ENCODE peak calls at places on chromosomes 13 and 19, in eight cellular contexts. One of them, this sample, is unnamed.

GRCh38 chr19:49217382-49217781 is 59.8 kb downstream of the TRPM4 start:
- DNase-seq in left ventricle myocardium inferior: peak; percentile 52
- DNase-seq in neural progenitor cell: no peak
- DNase-seq in NCI-H345: no peak
- DNase-seq in NCI-H1092: no peak
- DNase-seq in NCI-H1694: no peak
- DNase-seq in HCEC 1CT: no peak
- DNase-seq in activated CD4-positive, alpha-beta T cell treated with anti-CD3 and anti-CD28 coated beads, Interleukin-2, amount 50 U/mL, for 24 hours: no peak
- DNase-seq in this sample: no peak

GRCh38 chr13:73938375-73939070 is 195.7 kb downstream of the KLF12 start:
- DNase-seq in NCI-H1092: no peak
- DNase-seq in activated CD4-positive, alpha-beta T cell treated with anti-CD3 and anti-CD28 coated beads, Interleukin-2, amount 50 U/mL, for 24 hours: no peak
- DNase-seq in left ventricle myocardium inferior: no peak
- DNase-seq in NCI-H345: no peak
- DNase-seq in HCEC 1CT: peak; percentile 92
- DNase-seq in neural progenitor cell: no peak
- DNase-seq in NCI-H1694: no peak
- DNase-seq in this sample: no peak

GRCh38 chr13:113862766-113863510 is 938 bp downstream of the GAS6 start:
- DNase-seq in neural progenitor cell: peak; percentile 72
- DNase-seq in NCI-H1694: no peak
- DNase-seq in NCI-H345: peak; percentile 50
- DNase-seq in left ventricle myocardium inferior: peak; percentile 68
- DNase-seq in activated CD4-positive, alpha-beta T cell treated with anti-CD3 and anti-CD28 coated beads, Interleukin-2, amount 50 U/mL, for 24 hours: no peak
- DNase-seq in NCI-H1092: no peak
- DNase-seq in HCEC 1CT: peak; percentile 41
- DNase-seq in this sample: no peak

GRCh38 chr19:3959766-3960131 is 11.2 kb downstream of the DAPK3 start:
- DNase-seq in neural progenitor cell: no peak
- DNase-seq in NCI-H1694: no peak
- DNase-seq in NCI-H345: no peak
- DNase-seq in NCI-H1092: no peak
- DNase-seq in left ventricle myocardium inferior: no peak
- DNase-seq in activated CD4-positive, alpha-beta T cell treated with anti-CD3 and anti-CD28 coated beads, Interleukin-2, amount 50 U/mL, for 24 hours: no peak
- DNase-seq in HCEC 1CT: no peak
- DNase-seq in this sample: no peak

GRCh38 chr19:6402834-6403608 is 10.1 kb upstream of the GTF2F1 start:
- DNase-seq in NCI-H1092: no peak
- DNase-seq in HCEC 1CT: no peak
- DNase-seq in NCI-H345: no peak
- DNase-seq in activated CD4-positive, alpha-beta T cell treated with anti-CD3 and anti-CD28 coated beads, Interleukin-2, amount 50 U/mL, for 24 hours: no peak
- DNase-seq in NCI-H1694: no peak
- DNase-seq in left ventricle myocardium inferior: no peak
- DNase-seq in neural progenitor cell: peak; percentile 23
- DNase-seq in this sample: no peak

GRCh38 chr19:38252935-38253691 is 3.1 kb downstream of the PPP1R14A start:
- DNase-seq in left ventricle myocardium inferior: peak; percentile 53
- DNase-seq in HCEC 1CT: no peak
- DNase-seq in NCI-H1092: no peak
- DNase-seq in NCI-H1694: peak; percentile 86
- DNase-seq in NCI-H345: no peak
- DNase-seq in neural progenitor cell: peak; percentile 43
- DNase-seq in activated CD4-positive, alpha-beta T cell treated with anti-CD3 and anti-CD28 coated beads, Interleukin-2, amount 50 U/mL, for 24 hours: no peak
- DNase-seq in this sample: no peak

GRCh38 chr13:45196622-45197021 is 4.2 kb downstream of the KCTD4 start:
- DNase-seq in NCI-H1092: no peak
- DNase-seq in NCI-H1694: no peak
- DNase-seq in left ventricle myocardium inferior: no peak
- DNase-seq in HCEC 1CT: peak; percentile 66
- DNase-seq in activated CD4-positive, alpha-beta T cell treated with anti-CD3 and anti-CD28 coated beads, Interleukin-2, amount 50 U/mL, for 24 hours: no peak
- DNase-seq in NCI-H345: no peak
- DNase-seq in neural progenitor cell: no peak
- DNase-seq in this sample: no peak

GRCh38 chr19:47713046-47714021 is at the start of gene EHD2:
- DNase-seq in neural progenitor cell: peak; percentile 70
- DNase-seq in left ventricle myocardium inferior: peak; percentile 77
- DNase-seq in NCI-H1092: no peak
- DNase-seq in activated CD4-positive, alpha-beta T cell treated with anti-CD3 and anti-CD28 coated beads, Interleukin-2, amount 50 U/mL, for 24 hours: no peak
- DNase-seq in NCI-H345: no peak
- DNase-seq in HCEC 1CT: peak; percentile 71
- DNase-seq in NCI-H1694: peak; percentile 53
- DNase-seq in this sample: no peak

GRCh38 chr13:27359203-27359821 is 65.1 kb upstream of the GTF3A start:
- DNase-seq in HCEC 1CT: peak; percentile 59
- DNase-seq in NCI-H1694: peak; percentile 34
- DNase-seq in NCI-H1092: peak; percentile 34
- DNase-seq in neural progenitor cell: peak; percentile 76
- DNase-seq in activated CD4-positive, alpha-beta T cell treated with anti-CD3 and anti-CD28 coated beads, Interleukin-2, amount 50 U/mL, for 24 hours: peak; percentile 47
- DNase-seq in NCI-H345: peak; percentile 51
- DNase-seq in left ventricle myocardium inferior: peak; percentile 53
- DNase-seq in this sample: peak; percentile 32

GRCh38 chr19:1394252-1395193 is 6.8 kb downstream of the GAMT start:
- DNase-seq in activated CD4-positive, alpha-beta T cell treated with anti-CD3 and anti-CD28 coated beads, Interleukin-2, amount 50 U/mL, for 24 hours: no peak
- DNase-seq in NCI-H345: no peak
- DNase-seq in left ventricle myocardium inferior: no peak
- DNase-seq in HCEC 1CT: no peak
- DNase-seq in NCI-H1694: no peak
- DNase-seq in neural progenitor cell: no peak
- DNase-seq in NCI-H1092: no peak
- DNase-seq in this sample: no peak

GRCh38 chr13:105991622-105992254 is 543.7 kb downstream of the EFNB2 start:
- DNase-seq in neural progenitor cell: no peak
- DNase-seq in NCI-H345: no peak
- DNase-seq in NCI-H1694: peak; percentile 79
- DNase-seq in activated CD4-positive, alpha-beta T cell treated with anti-CD3 and anti-CD28 coated beads, Interleukin-2, amount 50 U/mL, for 24 hours: no peak
- DNase-seq in HCEC 1CT: peak; percentile 55
- DNase-seq in NCI-H1092: no peak
- DNase-seq in left ventricle myocardium inferior: no peak
- DNase-seq in this sample: no peak

GRCh38 chr13:43269037-43269476 is 245.7 kb downstream of the DNAJC15 start:
- DNase-seq in neural progenitor cell: no peak
- DNase-seq in left ventricle myocardium inferior: no peak
- DNase-seq in activated CD4-positive, alpha-beta T cell treated with anti-CD3 and anti-CD28 coated beads, Interleukin-2, amount 50 U/mL, for 24 hours: no peak
- DNase-seq in NCI-H345: no peak
- DNase-seq in NCI-H1092: no peak
- DNase-seq in NCI-H1694: no peak
- DNase-seq in HCEC 1CT: peak; percentile 96
- DNase-seq in this sample: no peak

GRCh38 chr19:18097217-18097992 is at the start of gene MAST3:
- DNase-seq in left ventricle myocardium inferior: peak; percentile 79
- DNase-seq in HCEC 1CT: peak; percentile 54
- DNase-seq in NCI-H345: peak; percentile 75
- DNase-seq in neural progenitor cell: peak; percentile 91
- DNase-seq in NCI-H1092: no peak
- DNase-seq in NCI-H1694: peak; percentile 38
- DNase-seq in activated CD4-positive, alpha-beta T cell treated with anti-CD3 and anti-CD28 coated beads, Interleukin-2, amount 50 U/mL, for 24 hours: peak; percentile 76
- DNase-seq in this sample: peak; percentile 72

GRCh38 chr19:19615086-19615485 is 3.4 kb downstream of the PBX4 start:
- DNase-seq in left ventricle myocardium inferior: no peak
- DNase-seq in NCI-H1694: no peak
- DNase-seq in NCI-H1092: no peak
- DNase-seq in neural progenitor cell: no peak
- DNase-seq in HCEC 1CT: peak; percentile 15
- DNase-seq in activated CD4-positive, alpha-beta T cell treated with anti-CD3 and anti-CD28 coated beads, Interleukin-2, amount 50 U/mL, for 24 hours: no peak
- DNase-seq in NCI-H345: no peak
- DNase-seq in this sample: no peak

GRCh38 chr13:112900691-112901091 is 68.3 kb upstream of the MCF2L start:
- DNase-seq in left ventricle myocardium inferior: no peak
- DNase-seq in NCI-H1694: no peak
- DNase-seq in NCI-H1092: no peak
- DNase-seq in NCI-H345: no peak
- DNase-seq in neural progenitor cell: peak; percentile 44
- DNase-seq in activated CD4-positive, alpha-beta T cell treated with anti-CD3 and anti-CD28 coated beads, Interleukin-2, amount 50 U/mL, for 24 hours: no peak
- DNase-seq in HCEC 1CT: no peak
- DNase-seq in this sample: no peak

GRCh38 chr13:44734204-44734707 is 158.1 kb upstream of the TSC22D1 start:
- DNase-seq in left ventricle myocardium inferior: peak; percentile 51
- DNase-seq in NCI-H1694: peak; percentile 66
- DNase-seq in activated CD4-positive, alpha-beta T cell treated with anti-CD3 and anti-CD28 coated beads, Interleukin-2, amount 50 U/mL, for 24 hours: no peak
- DNase-seq in neural progenitor cell: no peak
- DNase-seq in NCI-H345: no peak
- DNase-seq in NCI-H1092: peak; percentile 13
- DNase-seq in HCEC 1CT: no peak
- DNase-seq in this sample: no peak

GRCh38 chr13:114000151-114001040 is 26.5 kb upstream of the C13orf46 start:
- DNase-seq in HCEC 1CT: no peak
- DNase-seq in left ventricle myocardium inferior: no peak
- DNase-seq in NCI-H345: no peak
- DNase-seq in NCI-H1092: no peak
- DNase-seq in NCI-H1694: no peak
- DNase-seq in activated CD4-positive, alpha-beta T cell treated with anti-CD3 and anti-CD28 coated beads, Interleukin-2, amount 50 U/mL, for 24 hours: no peak
- DNase-seq in neural progenitor cell: no peak
- DNase-seq in this sample: no peak

GRCh38 chr19:40786060-40787037 is 8.3 kb downstream of the RAB4B start:
- DNase-seq in left ventricle myocardium inferior: no peak
- DNase-seq in activated CD4-positive, alpha-beta T cell treated with anti-CD3 and anti-CD28 coated beads, Interleukin-2, amount 50 U/mL, for 24 hours: no peak
- DNase-seq in HCEC 1CT: no peak
- DNase-seq in NCI-H1694: no peak
- DNase-seq in NCI-H1092: no peak
- DNase-seq in NCI-H345: no peak
- DNase-seq in neural progenitor cell: no peak
- DNase-seq in this sample: no peak

GRCh38 chr13:110103026-110103425 is 203.9 kb downstream of the COL4A1 start:
- DNase-seq in left ventricle myocardium inferior: no peak
- DNase-seq in neural progenitor cell: no peak
- DNase-seq in NCI-H1092: no peak
- DNase-seq in NCI-H345: no peak
- DNase-seq in HCEC 1CT: no peak
- DNase-seq in activated CD4-positive, alpha-beta T cell treated with anti-CD3 and anti-CD28 coated beads, Interleukin-2, amount 50 U/mL, for 24 hours: no peak
- DNase-seq in NCI-H1694: no peak
- DNase-seq in this sample: no peak

GRCh38 chr19:47633516-47633915 is 24.6 kb downstream of the BICRA start:
- DNase-seq in left ventricle myocardium inferior: no peak
- DNase-seq in NCI-H1694: no peak
- DNase-seq in NCI-H1092: no peak
- DNase-seq in HCEC 1CT: no peak
- DNase-seq in NCI-H345: no peak
- DNase-seq in activated CD4-positive, alpha-beta T cell treated with anti-CD3 and anti-CD28 coated beads, Interleukin-2, amount 50 U/mL, for 24 hours: no peak
- DNase-seq in neural progenitor cell: no peak
- DNase-seq in this sample: no peak

GRCh38 chr13:32136716-32137115 is 105.1 kb downstream of the FRY start:
- DNase-seq in HCEC 1CT: no peak
- DNase-seq in NCI-H345: peak; percentile 12
- DNase-seq in left ventricle myocardium inferior: no peak
- DNase-seq in NCI-H1694: no peak
- DNase-seq in activated CD4-positive, alpha-beta T cell treated with anti-CD3 and anti-CD28 coated beads, Interleukin-2, amount 50 U/mL, for 24 hours: no peak
- DNase-seq in neural progenitor cell: no peak
- DNase-seq in NCI-H1092: no peak
- DNase-seq in this sample: no peak

GRCh38 chr19:44722131-44723121 is 23.5 kb downstream of the CEACAM16 start:
- DNase-seq in NCI-H1694: no peak
- DNase-seq in activated CD4-positive, alpha-beta T cell treated with anti-CD3 and anti-CD28 coated beads, Interleukin-2, amount 50 U/mL, for 24 hours: no peak
- DNase-seq in neural progenitor cell: no peak
- DNase-seq in NCI-H345: no peak
- DNase-seq in left ventricle myocardium inferior: no peak
- DNase-seq in NCI-H1092: no peak
- DNase-seq in HCEC 1CT: no peak
- DNase-seq in this sample: peak; percentile 30

GRCh38 chr19:13054605-13055212 is 47.9 kb downstream of the LYL1 start:
- DNase-seq in activated CD4-positive, alpha-beta T cell treated with anti-CD3 and anti-CD28 coated beads, Interleukin-2, amount 50 U/mL, for 24 hours: no peak
- DNase-seq in NCI-H1092: no peak
- DNase-seq in NCI-H1694: no peak
- DNase-seq in HCEC 1CT: peak; percentile 32
- DNase-seq in left ventricle myocardium inferior: peak; percentile 43
- DNase-seq in neural progenitor cell: no peak
- DNase-seq in NCI-H345: no peak
- DNase-seq in this sample: no peak

GRCh38 chr13:50340146-50340545 is 324.9 kb downstream of the KCNRG start:
- DNase-seq in NCI-H1694: no peak
- DNase-seq in HCEC 1CT: no peak
- DNase-seq in left ventricle myocardium inferior: no peak
- DNase-seq in activated CD4-positive, alpha-beta T cell treated with anti-CD3 and anti-CD28 coated beads, Interleukin-2, amount 50 U/mL, for 24 hours: no peak
- DNase-seq in NCI-H345: no peak
- DNase-seq in NCI-H1092: no peak
- DNase-seq in neural progenitor cell: peak; percentile 39
- DNase-seq in this sample: no peak

GRCh38 chr19:54160182-54160811 is 776 bp upstream of the LENG1 start:
- DNase-seq in neural progenitor cell: peak; percentile 59
- DNase-seq in activated CD4-positive, alpha-beta T cell treated with anti-CD3 and anti-CD28 coated beads, Interleukin-2, amount 50 U/mL, for 24 hours: no peak
- DNase-seq in left ventricle myocardium inferior: no peak
- DNase-seq in HCEC 1CT: no peak
- DNase-seq in NCI-H345: peak; percentile 38
- DNase-seq in NCI-H1092: no peak
- DNase-seq in NCI-H1694: no peak
- DNase-seq in this sample: no peak

GRCh38 chr19:2636897-2637683 is 65.4 kb downstream of the GNG7 start:
- DNase-seq in left ventricle myocardium inferior: peak; percentile 69
- DNase-seq in activated CD4-positive, alpha-beta T cell treated with anti-CD3 and anti-CD28 coated beads, Interleukin-2, amount 50 U/mL, for 24 hours: peak; percentile 61
- DNase-seq in NCI-H1092: no peak
- DNase-seq in NCI-H1694: no peak
- DNase-seq in HCEC 1CT: no peak
- DNase-seq in neural progenitor cell: peak; percentile 76
- DNase-seq in NCI-H345: peak; percentile 22
- DNase-seq in this sample: peak; percentile 50

GRCh38 chr19:36939153-36939552 is 23.0 kb downstream of the ZNF568 start:
- DNase-seq in NCI-H1092: no peak
- DNase-seq in NCI-H345: no peak
- DNase-seq in activated CD4-positive, alpha-beta T cell treated with anti-CD3 and anti-CD28 coated beads, Interleukin-2, amount 50 U/mL, for 24 hours: no peak
- DNase-seq in left ventricle myocardium inferior: no peak
- DNase-seq in HCEC 1CT: no peak
- DNase-seq in neural progenitor cell: no peak
- DNase-seq in NCI-H1694: no peak
- DNase-seq in this sample: no peak

GRCh38 chr19:37980419-37980975 is 73.5 kb downstream of the SIPA1L3 start:
- DNase-seq in NCI-H345: no peak
- DNase-seq in activated CD4-positive, alpha-beta T cell treated with anti-CD3 and anti-CD28 coated beads, Interleukin-2, amount 50 U/mL, for 24 hours: no peak
- DNase-seq in NCI-H1694: no peak
- DNase-seq in left ventricle myocardium inferior: no peak
- DNase-seq in neural progenitor cell: no peak
- DNase-seq in HCEC 1CT: no peak
- DNase-seq in NCI-H1092: no peak
- DNase-seq in this sample: no peak

GRCh38 chr19:51810228-51810627 is 15.3 kb downstream of the FPR3 start:
- DNase-seq in NCI-H1694: no peak
- DNase-seq in NCI-H345: no peak
- DNase-seq in neural progenitor cell: no peak
- DNase-seq in activated CD4-positive, alpha-beta T cell treated with anti-CD3 and anti-CD28 coated beads, Interleukin-2, amount 50 U/mL, for 24 hours: no peak
- DNase-seq in HCEC 1CT: no peak
- DNase-seq in NCI-H1092: no peak
- DNase-seq in left ventricle myocardium inferior: no peak
- DNase-seq in this sample: peak; percentile 86

GRCh38 chr19:2064788-2065524 is 13.9 kb upstream of the MKNK2 start:
- DNase-seq in NCI-H345: no peak
- DNase-seq in activated CD4-positive, alpha-beta T cell treated with anti-CD3 and anti-CD28 coated beads, Interleukin-2, amount 50 U/mL, for 24 hours: no peak
- DNase-seq in left ventricle myocardium inferior: peak; percentile 73
- DNase-seq in neural progenitor cell: no peak
- DNase-seq in NCI-H1694: peak; percentile 12
- DNase-seq in HCEC 1CT: no peak
- DNase-seq in NCI-H1092: no peak
- DNase-seq in this sample: no peak

GRCh38 chr13:58953638-58954037 is 1210.1 kb downstream of the DIAPH3 start:
- DNase-seq in left ventricle myocardium inferior: no peak
- DNase-seq in NCI-H1092: no peak
- DNase-seq in NCI-H345: no peak
- DNase-seq in HCEC 1CT: no peak
- DNase-seq in neural progenitor cell: no peak
- DNase-seq in activated CD4-positive, alpha-beta T cell treated with anti-CD3 and anti-CD28 coated beads, Interleukin-2, amount 50 U/mL, for 24 hours: no peak
- DNase-seq in NCI-H1694: no peak
- DNase-seq in this sample: peak; percentile 11

GRCh38 chr13:105660550-105660949 is 874.9 kb downstream of the EFNB2 start:
- DNase-seq in NCI-H1092: no peak
- DNase-seq in left ventricle myocardium inferior: no peak
- DNase-seq in NCI-H1694: no peak
- DNase-seq in neural progenitor cell: no peak
- DNase-seq in NCI-H345: no peak
- DNase-seq in HCEC 1CT: no peak
- DNase-seq in activated CD4-positive, alpha-beta T cell treated with anti-CD3 and anti-CD28 coated beads, Interleukin-2, amount 50 U/mL, for 24 hours: no peak
- DNase-seq in this sample: peak; percentile 21

GRCh38 chr13:22040810-22041364 is 370.0 kb downstream of the FGF9 start:
- DNase-seq in left ventricle myocardium inferior: no peak
- DNase-seq in NCI-H1694: no peak
- DNase-seq in neural progenitor cell: peak; percentile 25
- DNase-seq in NCI-H345: no peak
- DNase-seq in NCI-H1092: no peak
- DNase-seq in HCEC 1CT: no peak
- DNase-seq in activated CD4-positive, alpha-beta T cell treated with anti-CD3 and anti-CD28 coated beads, Interleukin-2, amount 50 U/mL, for 24 hours: no peak
- DNase-seq in this sample: no peak

GRCh38 chr13:44879452-44880058 is 109.7 kb downstream of the NUFIP1 start:
- DNase-seq in activated CD4-positive, alpha-beta T cell treated with anti-CD3 and anti-CD28 coated beads, Interleukin-2, amount 50 U/mL, for 24 hours: no peak
- DNase-seq in NCI-H1092: no peak
- DNase-seq in neural progenitor cell: no peak
- DNase-seq in NCI-H1694: peak; percentile 3
- DNase-seq in left ventricle myocardium inferior: no peak
- DNase-seq in NCI-H345: no peak
- DNase-seq in HCEC 1CT: peak; percentile 63
- DNase-seq in this sample: peak; percentile 31

This sample was measured in Jurkat, Clone E6-1.